ENCODE peak calls at places on chromosomes 5 and 9, in ten cellular contexts. E is GM23248; D is Ammon's horn; I is effector memory CD4-positive, alpha-beta T cell; R is stimulated activated naive CD4-positive, alpha-beta T cell; F is stimulated activated CD4-positive, alpha-beta T cell treated with anti-CD3 and anti-CD28 coated beads, Interleukin-1b, Interleukin-23, amount 100 ng/mL, for 48 hours; H is nucleus accumbens; B is nephron progenitor cell; L is head of caudate nucleus; V is central memory CD4-positive, alpha-beta T cell. K is an unnamed sample.

GRCh38 chr5:14594378-14595074 is 12.9 kb downstream of the OTULINL start:
- DNase-seq in E (no peak), D (no peak), I (no peak), R (no peak), F (no peak), H (no peak), B (no peak), L (no peak), V (no peak), K (no peak)

GRCh38 chr5:148224131-148224742 is 14.1 kb upstream of the MARCOL start:
- DNase-seq in E (peak; percentile 38), D (no peak), I (no peak), R (no peak), F (no peak), H (no peak), B (no peak), L (no peak), V (no peak), K (no peak)

GRCh38 chr5:7728076-7728475 is 122.9 kb downstream of the CFAP90 start:
- DNase-seq in E (no peak), D (no peak), I (no peak), R (no peak), F (no peak), H (no peak), B (no peak), L (no peak), V (no peak), K (no peak)

GRCh38 chr9:131912069-131912468 is 167.6 kb downstream of the MED27 start:
- DNase-seq in E (no peak), D (no peak), I (no peak), R (no peak), F (no peak), H (no peak), B (no peak), L (no peak), V (no peak), K (no peak)

GRCh38 chr9:136128436-136128835 is 9.8 kb upstream of the TMEM250 start:
- DNase-seq in E (no peak), D (no peak), I (no peak), R (no peak), F (no peak), H (no peak), B (no peak), L (no peak), V (no peak), K (no peak)

GRCh38 chr9:135340143-135340655 is 139.4 kb upstream of the PPP1R26 start:
- DNase-seq in E (no peak), D (no peak), I (no peak), R (no peak), F (no peak), H (no peak), B (no peak), L (peak; percentile 18), V (no peak), K (no peak)

GRCh38 chr9:38172601-38173000 is 103.6 kb upstream of the SHB start:
- DNase-seq in E (no peak), D (no peak), I (no peak), R (no peak), F (no peak), H (no peak), B (no peak), L (no peak), V (no peak), K (no peak)

GRCh38 chr9:129362287-129363098 is 184.4 kb upstream of the IER5L start:
- DNase-seq in E (no peak), D (no peak), I (no peak), R (no peak), F (no peak), H (no peak), B (no peak), L (no peak), V (no peak), K (no peak)

GRCh38 chr5:57302643-57303042 is 128.8 kb downstream of the GPBP1 start:
- DNase-seq in E (peak; percentile 47), D (no peak), I (no peak), R (no peak), F (peak; percentile 25), H (no peak), B (no peak), L (no peak), V (no peak), K (no peak)

GRCh38 chr9:132487351-132487791 is 77.4 kb downstream of the CFAP77 start:
- DNase-seq in E (no peak), D (no peak), I (no peak), R (no peak), F (no peak), H (no peak), B (no peak), L (no peak), V (peak; percentile 87), K (no peak)

GRCh38 chr5:2201832-2202231 is 319.1 kb upstream of the IRX4 start:
- DNase-seq in E (no peak), D (no peak), I (no peak), R (no peak), F (no peak), H (no peak), B (no peak), L (no peak), V (no peak), K (no peak)

GRCh38 chr5:142472306-142472951 is 147.6 kb upstream of the SPRY4 start:
- DNase-seq in E (peak; percentile 98), D (no peak), I (peak; percentile 36), R (no peak), F (peak; percentile 77), H (no peak), B (no peak), L (no peak), V (peak; percentile 21), K (peak; percentile 7)

GRCh38 chr5:144187699-144188294 is 17.1 kb downstream of the KCTD16 start:
- DNase-seq in E (peak; percentile 97), D (no peak), I (peak; percentile 81), R (peak; percentile 74), F (peak; percentile 71), H (no peak), B (no peak), L (no peak), V (peak; percentile 88), K (peak; percentile 52)